ENCODE peak calls at places on chromosomes 12 and 14, in six cellular contexts. One of them, this sample, is unnamed.

GRCh38 chr12:47741340-47741703 is 16.0 kb upstream of the ENDOU start:
- DNase-seq in stimulated activated CD4-positive, alpha-beta T cell treated with anti-CD3 and anti-CD28 coated beads, Interleukin-1b, Interleukin-23, amount 100 ng/mL, for 24 hours: no peak
- DNase-seq in fibroblast of mammary gland: no peak
- DNase-seq in GM03348: no peak
- DNase-seq in GM04504: no peak
- DNase-seq in NCI-H1105 treated with DMSO at 0.1 percent for 48 hours: peak; percentile 88
- DNase-seq in this sample: peak; percentile 96

GRCh38 chr12:31370645-31371620 is 45.0 kb upstream of the SINHCAF start:
- DNase-seq in NCI-H1105 treated with DMSO at 0.1 percent for 48 hours: no peak
- DNase-seq in GM03348: no peak
- DNase-seq in stimulated activated CD4-positive, alpha-beta T cell treated with anti-CD3 and anti-CD28 coated beads, Interleukin-1b, Interleukin-23, amount 100 ng/mL, for 24 hours: no peak
- DNase-seq in GM04504: no peak
- DNase-seq in fibroblast of mammary gland: no peak
- DNase-seq in this sample: peak; percentile 45

GRCh38 chr14:25090716-25091454 is 40.9 kb upstream of the STXBP6 start:
- DNase-seq in GM03348: peak; percentile 72
- DNase-seq in GM04504: no peak
- DNase-seq in fibroblast of mammary gland: peak; percentile 38
- DNase-seq in NCI-H1105 treated with DMSO at 0.1 percent for 48 hours: no peak
- DNase-seq in stimulated activated CD4-positive, alpha-beta T cell treated with anti-CD3 and anti-CD28 coated beads, Interleukin-1b, Interleukin-23, amount 100 ng/mL, for 24 hours: no peak
- DNase-seq in this sample: no peak

GRCh38 chr12:38161123-38162000 is 155.2 kb upstream of the ALG10B start:
- DNase-seq in GM03348: no peak
- DNase-seq in fibroblast of mammary gland: no peak
- DNase-seq in stimulated activated CD4-positive, alpha-beta T cell treated with anti-CD3 and anti-CD28 coated beads, Interleukin-1b, Interleukin-23, amount 100 ng/mL, for 24 hours: no peak
- DNase-seq in NCI-H1105 treated with DMSO at 0.1 percent for 48 hours: no peak
- DNase-seq in GM04504: no peak
- DNase-seq in this sample: no peak

GRCh38 chr12:53625946-53626701 is at the start of gene ATF7:
- DNase-seq in fibroblast of mammary gland: peak; percentile 97
- DNase-seq in NCI-H1105 treated with DMSO at 0.1 percent for 48 hours: peak; percentile 88
- DNase-seq in GM04504: peak; percentile 95
- DNase-seq in GM03348: peak; percentile 98
- DNase-seq in stimulated activated CD4-positive, alpha-beta T cell treated with anti-CD3 and anti-CD28 coated beads, Interleukin-1b, Interleukin-23, amount 100 ng/mL, for 24 hours: peak; percentile 97
- DNase-seq in this sample: peak; percentile 86

GRCh38 chr14:22549981-22550670 is 38.9 kb downstream of the DAD1 start:
- DNase-seq in fibroblast of mammary gland: no peak
- DNase-seq in NCI-H1105 treated with DMSO at 0.1 percent for 48 hours: no peak
- DNase-seq in stimulated activated CD4-positive, alpha-beta T cell treated with anti-CD3 and anti-CD28 coated beads, Interleukin-1b, Interleukin-23, amount 100 ng/mL, for 24 hours: peak; percentile 68
- DNase-seq in GM03348: no peak
- DNase-seq in GM04504: no peak
- DNase-seq in this sample: no peak

GRCh38 chr14:75063013-75063412 is 811 bp downstream of the ACYP1 start:
- DNase-seq in stimulated activated CD4-positive, alpha-beta T cell treated with anti-CD3 and anti-CD28 coated beads, Interleukin-1b, Interleukin-23, amount 100 ng/mL, for 24 hours: no peak
- DNase-seq in GM03348: no peak
- DNase-seq in GM04504: no peak
- DNase-seq in NCI-H1105 treated with DMSO at 0.1 percent for 48 hours: no peak
- DNase-seq in fibroblast of mammary gland: no peak
- DNase-seq in this sample: peak; percentile 55

GRCh38 chr12:34398706-34399630 is 376.7 kb downstream of the ALG10 start:
- DNase-seq in GM04504: no peak
- DNase-seq in GM03348: peak; percentile 2
- DNase-seq in NCI-H1105 treated with DMSO at 0.1 percent for 48 hours: no peak
- DNase-seq in stimulated activated CD4-positive, alpha-beta T cell treated with anti-CD3 and anti-CD28 coated beads, Interleukin-1b, Interleukin-23, amount 100 ng/mL, for 24 hours: no peak
- DNase-seq in fibroblast of mammary gland: no peak
- DNase-seq in this sample: no peak

GRCh38 chr14:34733245-34733644 is 18.9 kb upstream of the CFL2 start:
- DNase-seq in fibroblast of mammary gland: no peak
- DNase-seq in GM03348: peak; percentile 62
- DNase-seq in GM04504: no peak
- DNase-seq in NCI-H1105 treated with DMSO at 0.1 percent for 48 hours: no peak
- DNase-seq in stimulated activated CD4-positive, alpha-beta T cell treated with anti-CD3 and anti-CD28 coated beads, Interleukin-1b, Interleukin-23, amount 100 ng/mL, for 24 hours: no peak
- DNase-seq in this sample: no peak

GRCh38 chr12:42652048-42652447 is 62.5 kb upstream of the PRICKLE1 start:
- DNase-seq in GM04504: no peak
- DNase-seq in fibroblast of mammary gland: no peak
- DNase-seq in NCI-H1105 treated with DMSO at 0.1 percent for 48 hours: no peak
- DNase-seq in stimulated activated CD4-positive, alpha-beta T cell treated with anti-CD3 and anti-CD28 coated beads, Interleukin-1b, Interleukin-23, amount 100 ng/mL, for 24 hours: no peak
- DNase-seq in GM03348: no peak
- DNase-seq in this sample: no peak

GRCh38 chr14:82009076-82009475 is 475.4 kb upstream of the SEL1L start:
- DNase-seq in GM03348: no peak
- DNase-seq in GM04504: no peak
- DNase-seq in NCI-H1105 treated with DMSO at 0.1 percent for 48 hours: no peak
- DNase-seq in stimulated activated CD4-positive, alpha-beta T cell treated with anti-CD3 and anti-CD28 coated beads, Interleukin-1b, Interleukin-23, amount 100 ng/mL, for 24 hours: no peak
- DNase-seq in fibroblast of mammary gland: no peak
- DNase-seq in this sample: no peak

GRCh38 chr14:25237845-25238244 is 187.9 kb upstream of the STXBP6 start:
- DNase-seq in GM03348: peak; percentile 12
- DNase-seq in GM04504: no peak
- DNase-seq in stimulated activated CD4-positive, alpha-beta T cell treated with anti-CD3 and anti-CD28 coated beads, Interleukin-1b, Interleukin-23, amount 100 ng/mL, for 24 hours: no peak
- DNase-seq in fibroblast of mammary gland: peak; percentile 7
- DNase-seq in NCI-H1105 treated with DMSO at 0.1 percent for 48 hours: no peak
- DNase-seq in this sample: no peak

This sample was measured in DMS79 treated with DMSO at 0.1 percent for 48 hours.